ENCODE peak calls at places on chromosomes 16 and 17, in nine cellular contexts. W, J, G, K, A, R, X, V and F are unnamed samples.

GRCh38 chr17:45293413-45294211 is 23.2 kb downstream of the MAP3K14 start:
- DNase-seq in X (peak), V (peak), W (no peak), G (peak), K (peak), R (peak), J (peak), A (peak), F (peak)

GRCh38 chr16:24206926-24207325 is 49.2 kb upstream of the CACNG3 start:
- DNase-seq in R (no peak), W (no peak), K (no peak), A (no peak), V (no peak), J (no peak), G (no peak), X (no peak), F (no peak)

GRCh38 chr17:10776372-10776771 is 27.5 kb downstream of the TMEM238L start:
- DNase-seq in X (no peak), R (no peak), J (no peak), W (no peak), G (no peak), V (no peak), K (no peak), A (no peak), F (no peak)

GRCh38 chr17:82876149-82876548 is 36.3 kb upstream of the ZNF750 start:
- DNase-seq in W (no peak), A (no peak), X (no peak), V (no peak), J (no peak), R (peak), K (no peak), G (no peak), F (no peak)

GRCh38 chr16:89924298-89924924 is 1.3 kb downstream of the TUBB3 start:
- DNase-seq in A (peak), V (peak), R (peak), G (peak), K (no peak), W (no peak), X (peak), J (no peak), F (no peak)

GRCh38 chr16:87042551-87043272 is 274.5 kb downstream of the C16orf95 start:
- DNase-seq in J (no peak), R (no peak), K (no peak), W (no peak), G (no peak), V (no peak), A (no peak), X (no peak), F (no peak)

GRCh38 chr17:8954339-8954738 is 11.2 kb downstream of the PIK3R5 start:
- DNase-seq in X (peak), W (peak), V (peak), J (no peak), A (no peak), K (no peak), G (peak), R (no peak), F (no peak)

GRCh38 chr16:46569231-46569735 is 51.9 kb downstream of the SHCBP1 start:
- DNase-seq in J (no peak), A (no peak), G (no peak), R (no peak), X (no peak), W (no peak), V (no peak), K (no peak), F (no peak)

GRCh38 chr16:88530051-88530857 is 39.9 kb upstream of the ZC3H18 start:
- DNase-seq in K (no peak), R (no peak), V (no peak), G (no peak), W (no peak), A (no peak), J (no peak), X (no peak), F (no peak)

GRCh38 chr17:7408863-7409262 is 1.2 kb downstream of the NLGN2 start:
- DNase-seq in V (no peak), G (no peak), X (peak), W (no peak), A (no peak), R (no peak), J (no peak), K (no peak), F (no peak)

GRCh38 chr17:69773081-69773480 is 301.9 kb upstream of the KCNJ16 start:
- DNase-seq in K (no peak), W (no peak), X (no peak), G (no peak), V (no peak), A (no peak), R (peak), J (no peak), F (no peak)

GRCh38 chr16:31471241-31471874 is 594 bp upstream of the TGFB1I1 start:
- DNase-seq in W (no peak), K (no peak), V (no peak), X (no peak), G (no peak), R (no peak), A (no peak), J (no peak), F (no peak)

GRCh38 chr16:19168173-19169080 is at the start of gene SYT17:
- DNase-seq in R (no peak), K (no peak), W (no peak), J (no peak), G (no peak), X (peak), A (peak), V (peak), F (peak)

GRCh38 chr17:50148226-50149098 is 2.0 kb downstream of the PPP1R9B start:
- DNase-seq in X (peak), G (peak), J (no peak), K (no peak), A (peak), R (no peak), V (peak), W (peak), F (peak)

GRCh38 chr17:77110006-77110374 is 30.8 kb upstream of the SEC14L1 start:
- DNase-seq in A (no peak), X (no peak), K (no peak), V (no peak), J (no peak), G (no peak), W (no peak), R (peak), F (no peak)

GRCh38 chr17:79965806-79966205 is 69.9 kb downstream of the TBC1D16 start:
- DNase-seq in V (peak), G (no peak), K (no peak), J (peak), W (no peak), X (peak), R (no peak), A (no peak), F (peak)

GRCh38 chr16:66618588-66618987 is 14.1 kb downstream of the CMTM3 start:
- DNase-seq in X (no peak), J (no peak), V (no peak), G (no peak), W (no peak), A (no peak), K (peak), R (peak), F (no peak)

GRCh38 chr16:16185095-16185494 is 38.2 kb downstream of the ABCC6 start:
- DNase-seq in R (no peak), G (no peak), X (no peak), W (no peak), J (no peak), V (no peak), A (no peak), K (no peak), F (no peak)

GRCh38 chr16:65044861-65045260 is 77.0 kb downstream of the CDH11 start:
- DNase-seq in A (no peak), R (peak), J (no peak), K (peak), V (no peak), G (no peak), X (no peak), W (no peak), F (no peak)

GRCh38 chr17:5042152-5043022 is 7.2 kb upstream of the SLC52A1 start:
- DNase-seq in K (no peak), A (no peak), G (no peak), W (no peak), J (no peak), V (no peak), R (no peak), X (no peak), F (no peak)

GRCh38 chr17:75845058-75845711 is 981 bp upstream of the UNC13D start:
- DNase-seq in X (peak), J (no peak), V (peak), G (peak), R (peak), K (no peak), W (peak), A (peak), F (peak)

GRCh38 chr17:55161935-55162555 is 102.7 kb upstream of the HLF start:
- DNase-seq in A (no peak), R (peak), G (no peak), W (no peak), K (peak), J (no peak), V (no peak), X (no peak), F (no peak)